ENCODE peak calls at places on chromosome 2, in four cellular contexts. X is stomach, N is thoracic aorta, T is hepatocyte. M is an unnamed sample.

GRCh38 chr2:195471163-195471562 is 185.9 kb upstream of the SLC39A10 start:
- DNase-seq in T (no peak), X (no peak), N (no peak), M (no peak)

GRCh38 chr2:241914542-241914941 is 45.0 kb downstream of the RTP5 start:
- DNase-seq in N (no peak), X (peak; percentile 15), T (no peak), M (no peak)

GRCh38 chr2:233129351-233129978 is 69.3 kb downstream of the INPP5D start:
- DNase-seq in X (no peak), T (no peak), N (no peak), M (no peak)

GRCh38 chr2:109529532-109530449 is 84.0 kb downstream of the SEPTIN10 start:
- DNase-seq in X (peak; percentile 23), T (no peak), N (no peak), M (no peak)

GRCh38 chr2:238596571-238597551 is 170.1 kb downstream of the ASB1 start:
- DNase-seq in T (peak; percentile 69), N (peak; percentile 40), X (no peak), M (peak; percentile 90)

GRCh38 chr2:64317712-64318475 is 136.1 kb upstream of the LGALSL start:
- DNase-seq in X (no peak), N (no peak), T (no peak), M (no peak)

GRCh38 chr2:196590286-196590685 is 49.2 kb upstream of the CCDC150 start:
- DNase-seq in T (no peak), N (no peak), X (no peak), M (no peak)

GRCh38 chr2:43021791-43022500 is 204.5 kb downstream of the ZFP36L2 start:
- DNase-seq in N (no peak), T (peak; percentile 69), X (peak; percentile 58), M (no peak)

GRCh38 chr2:152367547-152368250 is 32.7 kb downstream of the FMNL2 start:
- DNase-seq in X (no peak), T (peak; percentile 16), N (no peak), M (no peak)

GRCh38 chr2:207418422-207418821 is 111.3 kb upstream of the CREB1 start:
- DNase-seq in N (no peak), X (no peak), T (no peak), M (no peak)

GRCh38 chr2:210660-211059 is 53.2 kb downstream of the SH3YL1 start:
- DNase-seq in X (no peak), T (no peak), N (no peak), M (no peak)

GRCh38 chr2:216017365-216017764 is 4.0 kb upstream of the MREG start:
- DNase-seq in N (no peak), X (no peak), T (no peak), M (no peak)

GRCh38 chr2:73984922-73985317 is 210 bp downstream of the TET3 start:
- DNase-seq in N (no peak), X (peak; percentile 61), T (peak; percentile 78), M (no peak)

GRCh38 chr2:38600242-38600891 is 2.4 kb downstream of the HNRNPLL start:
- DNase-seq in N (no peak), X (no peak), T (peak; percentile 47), M (no peak)

GRCh38 chr2:109663721-109664120 is 49.6 kb downstream of the SOWAHC start:
- DNase-seq in N (peak; percentile 62), X (no peak), T (no peak), M (peak; percentile 23)

GRCh38 chr2:232322560-232323327 is 55.8 kb upstream of the ALPP start:
- DNase-seq in T (no peak), N (no peak), X (peak; percentile 13), M (no peak)

GRCh38 chr2:121490734-121491133 is 39.9 kb upstream of the RNU4ATAC start:
- DNase-seq in X (no peak), T (no peak), N (no peak), M (no peak)

GRCh38 chr2:202009019-202009481 is 24.6 kb upstream of the FZD7 start:
- DNase-seq in N (no peak), X (no peak), T (no peak), M (no peak)

GRCh38 chr2:140502951-140503630 is 1627.7 kb downstream of the LRP1B start:
- DNase-seq in N (no peak), X (no peak), T (no peak), M (no peak)

GRCh38 chr2:135948642-135949355 is 36.6 kb downstream of the DARS1 start:
- DNase-seq in X (no peak), T (peak; percentile 9), N (no peak), M (no peak)

GRCh38 chr2:196954001-196954400 is 27.5 kb upstream of the PGAP1 start:
- DNase-seq in X (no peak), N (no peak), T (no peak), M (no peak)

GRCh38 chr2:179252439-179252838 is 12.2 kb downstream of the SESTD1 start:
- DNase-seq in X (no peak), N (no peak), T (no peak), M (no peak)

GRCh38 chr2:149766339-149766738 is 178.8 kb upstream of the MMADHC start:
- DNase-seq in N (no peak), X (no peak), T (no peak), M (no peak)

GRCh38 chr2:46850742-46851141 is 64.9 kb downstream of the MCFD2 start:
- DNase-seq in N (peak; percentile 39), T (peak; percentile 47), X (peak; percentile 71), M (no peak)
- H3K4me1 ChIP-seq in N (peaks cover 61% of the 10 kb centered on the region), T (peaks cover 46% of the 10 kb centered on the region), X (peaks cover 67% of the 10 kb centered on the region), M (peaks cover 68% of the 10 kb centered on the region)

DNA sequence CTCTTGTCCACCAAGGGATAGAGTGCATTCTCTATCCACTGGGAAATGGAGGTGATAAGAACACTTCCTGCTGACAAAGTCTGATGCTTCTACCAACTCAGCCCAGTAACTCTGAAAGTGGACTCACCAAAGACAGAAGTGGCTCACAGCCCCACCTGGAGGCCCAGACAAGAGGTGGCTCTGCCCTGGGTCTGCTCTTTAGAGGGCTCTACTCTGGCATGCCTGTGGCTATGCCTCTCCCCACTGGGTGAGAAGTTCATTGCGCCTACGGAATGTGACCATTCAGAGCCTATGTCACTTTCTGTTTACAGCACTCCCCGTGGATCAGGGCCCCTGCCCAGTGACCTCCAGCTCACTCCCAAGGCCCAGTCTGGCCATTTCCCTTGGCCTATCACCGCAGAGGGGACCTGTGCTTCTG is 13.5 kb upstream of the XDH start:
- DNase-seq in N (no peak), T (no peak), X (no peak), M (no peak)
- TF ChIP-seq CTCF in N (no peak), T (no peak), X (no peak), M (no peak)

GRCh38 chr2:237326250-237327171 is 87.5 kb downstream of the COL6A3 start:
- DNase-seq in N (no peak), X (no peak), T (peak; percentile 37), M (no peak)

GRCh38 chr2:237322564-237322963 is 91.4 kb downstream of the COL6A3 start:
- DNase-seq in N (no peak), X (peak; percentile 44), T (peak; percentile 49), M (no peak)

GRCh38 chr2:237323656-237324055 is 90.3 kb downstream of the COL6A3 start:
- DNase-seq in X (no peak), N (no peak), T (no peak), M (no peak)

GRCh38 chr2:237327191-237327590 is 86.8 kb downstream of the COL6A3 start:
- DNase-seq in T (no peak), N (no peak), X (no peak), M (no peak)

DNA sequence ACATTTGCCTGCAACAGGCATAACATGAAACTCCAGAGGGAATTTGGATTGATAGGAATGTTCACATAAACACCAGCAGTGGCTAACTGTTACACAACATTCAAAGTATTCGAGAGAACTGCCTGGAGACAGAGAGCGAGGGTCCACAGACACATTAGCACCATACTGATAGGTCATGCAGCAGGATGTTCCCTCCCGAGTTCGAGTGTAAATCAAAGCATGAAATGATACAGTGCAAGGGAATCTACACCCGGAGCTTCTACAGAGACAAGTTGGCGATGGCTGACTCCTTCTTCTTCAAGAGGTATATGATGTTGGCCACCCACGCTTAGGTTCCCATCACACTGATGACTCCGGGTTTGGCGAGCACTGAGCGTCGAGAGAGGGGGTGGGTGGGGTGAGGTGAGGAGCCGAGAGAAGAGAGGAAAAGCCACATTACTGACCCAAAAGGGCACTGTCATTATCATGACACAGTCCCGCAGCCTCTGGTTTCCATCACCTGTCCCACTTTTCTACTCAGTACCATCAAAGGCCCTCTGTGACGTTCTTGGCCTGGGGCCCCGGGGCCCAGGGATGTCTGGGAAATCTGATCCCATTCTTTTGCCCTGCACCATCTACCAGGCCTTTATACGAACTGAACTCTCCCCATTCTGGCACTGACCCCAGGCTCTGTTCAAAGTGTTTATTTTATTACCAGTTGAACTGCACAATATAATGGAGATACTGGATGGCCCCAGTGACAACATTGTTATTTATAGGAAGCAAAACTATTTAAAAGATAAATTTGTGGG is 89.3 kb downstream of the COL6A3 start:
- DNase-seq in N (no peak), X (no peak), T (peak; percentile 28), M (no peak)
- H3K4me1 ChIP-seq in N (peaks cover 29% of the 10 kb centered on the region), X (peaks cover 54% of the 10 kb centered on the region), T (peaks cover 42% of the 10 kb centered on the region), M (peaks cover 8% of the 10 kb centered on the region)

DNA sequence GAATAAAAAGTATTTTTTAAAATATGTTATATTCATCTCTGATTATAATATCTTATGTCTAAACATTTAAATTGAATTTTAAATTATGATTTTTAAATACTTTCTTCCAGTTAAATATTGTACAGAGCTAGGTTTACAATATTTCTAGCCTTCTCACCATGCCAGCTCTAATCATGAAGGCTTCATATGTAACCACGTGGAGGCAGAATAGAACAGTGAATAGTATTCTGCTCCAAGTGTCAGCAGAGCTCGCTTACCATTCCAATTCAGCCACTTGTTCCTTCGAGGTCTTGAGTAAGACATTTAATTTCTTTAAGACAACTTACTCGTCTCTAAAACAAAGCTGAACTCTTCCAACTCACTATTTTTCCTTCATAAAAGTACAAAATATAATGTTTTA is 871.8 kb downstream of the SUCLG1 start:
- DNase-seq in X (no peak), N (no peak), T (no peak), M (no peak)
- TF ChIP-seq CTCF in X (no peak), N (no peak), T (no peak), M (no peak)

GRCh38 chr2:240896871-240897692 is 1.1 kb upstream of the MAB21L4 start:
- DNase-seq in N (no peak), X (peak; percentile 78), T (peak; percentile 79), M (no peak)

GRCh38 chr2:240896394-240896793 is 438 bp upstream of the MAB21L4 start:
- DNase-seq in T (no peak), N (no peak), X (no peak), M (no peak)

GRCh38 chr2:240894006-240894405 is 1.9 kb downstream of the MAB21L4 start:
- DNase-seq in T (no peak), N (no peak), X (no peak), M (no peak)

GRCh38 chr2:240894836-240895558 is 959 bp downstream of the MAB21L4 start:
- DNase-seq in X (no peak), T (no peak), N (no peak), M (no peak)

DNA sequence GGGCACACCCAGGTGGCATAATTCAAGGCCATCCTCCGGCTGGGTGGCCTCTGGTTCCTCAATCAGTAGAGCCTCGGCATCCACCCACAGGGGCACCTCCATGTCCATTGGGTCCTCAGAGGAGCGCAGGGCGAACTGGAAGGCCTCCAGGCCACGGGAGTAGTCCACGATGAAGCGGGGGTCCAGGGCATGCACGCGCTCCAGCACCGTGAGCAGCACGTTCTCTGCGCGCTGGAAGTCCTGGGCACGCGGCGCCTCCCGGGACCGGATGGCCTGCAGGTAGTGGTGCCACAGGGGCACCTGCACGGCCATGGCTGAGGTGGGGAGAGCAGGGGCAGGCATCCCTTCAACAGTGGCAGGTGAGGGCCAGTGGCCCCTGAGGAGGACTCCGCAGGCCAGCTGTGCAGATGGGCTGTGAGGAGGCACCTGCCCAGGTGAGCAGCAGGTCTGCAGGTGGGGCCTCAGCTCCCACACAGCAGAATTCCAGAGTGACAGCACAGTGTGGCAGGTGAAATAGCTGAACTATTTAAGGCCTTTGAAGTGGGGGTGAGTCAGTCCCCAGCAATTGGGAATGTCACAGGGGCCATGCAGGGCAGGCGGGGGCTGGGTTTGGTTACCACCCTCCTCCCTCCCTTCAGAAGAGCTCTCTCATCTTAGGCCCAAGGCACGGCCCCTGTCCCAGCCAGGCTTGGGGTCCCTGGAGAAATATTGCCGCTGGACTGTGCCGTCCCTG is at the start of gene MAB21L4:
- DNase-seq in T (peak; percentile 71), X (no peak), N (no peak), M (no peak)
- H3K4me1 ChIP-seq in T (peaks cover 33% of the 10 kb centered on the region), X (peaks cover 38% of the 10 kb centered on the region), N (no peaks in the 10 kb centered on the region), M (no peaks in the 10 kb centered on the region)

M was measured in ascending aorta.